ENCODE peak calls at places on chromosomes 7 and 10, in seven cellular contexts. One of them, this sample, is unnamed.

GRCh38 chr10:106661133-106661766 is 503.3 kb downstream of the SORCS1 start:
- DNase-seq in neural progenitor cell: no peak
- DNase-seq in GM12865: no peak
- DNase-seq in left lung: no peak
- DNase-seq in NB4: no peak
- DNase-seq in right lobe of liver: no peak
- DNase-seq in uterus: no peak
- DNase-seq in this sample: no peak

GRCh38 chr7:42964849-42965805 is 33.0 kb downstream of the MRPL32 start:
- DNase-seq in right lobe of liver: no peak
- DNase-seq in GM12865: peak
- DNase-seq in NB4: no peak
- DNase-seq in neural progenitor cell: no peak
- DNase-seq in left lung: no peak
- DNase-seq in uterus: no peak
- DNase-seq in this sample: no peak

GRCh38 chr7:103865442-103865841 is 124.0 kb downstream of the RELN start:
- DNase-seq in left lung: no peak
- DNase-seq in NB4: no peak
- DNase-seq in uterus: no peak
- DNase-seq in GM12865: no peak
- DNase-seq in neural progenitor cell: no peak
- DNase-seq in right lobe of liver: no peak
- DNase-seq in this sample: no peak

GRCh38 chr7:2480071-2480410 is 3.8 kb upstream of the GRIFIN start:
- DNase-seq in NB4: no peak
- DNase-seq in neural progenitor cell: no peak
- DNase-seq in uterus: no peak
- DNase-seq in left lung: peak
- DNase-seq in right lobe of liver: peak
- DNase-seq in GM12865: no peak
- DNase-seq in this sample: no peak

GRCh38 chr10:1172256-1172975 is 116.2 kb downstream of the WDR37 start:
- DNase-seq in neural progenitor cell: no peak
- DNase-seq in uterus: no peak
- DNase-seq in left lung: no peak
- DNase-seq in NB4: no peak
- DNase-seq in right lobe of liver: peak
- DNase-seq in GM12865: no peak
- DNase-seq in this sample: no peak

GRCh38 chr10:44946201-44946600 is 13.4 kb upstream of the RASSF4 start:
- DNase-seq in left lung: no peak
- DNase-seq in NB4: peak
- DNase-seq in neural progenitor cell: no peak
- DNase-seq in GM12865: peak
- DNase-seq in right lobe of liver: no peak
- DNase-seq in uterus: no peak
- DNase-seq in this sample: no peak

GRCh38 chr7:80900583-80901576 is 18.0 kb downstream of the SEMA3C start:
- DNase-seq in GM12865: no peak
- DNase-seq in neural progenitor cell: no peak
- DNase-seq in left lung: no peak
- DNase-seq in right lobe of liver: no peak
- DNase-seq in uterus: no peak
- DNase-seq in NB4: peak
- DNase-seq in this sample: no peak

GRCh38 chr7:113710310-113711106 is 208.3 kb downstream of the PPP1R3A start:
- DNase-seq in right lobe of liver: no peak
- DNase-seq in NB4: peak
- DNase-seq in left lung: no peak
- DNase-seq in GM12865: peak
- DNase-seq in neural progenitor cell: peak
- DNase-seq in uterus: no peak
- DNase-seq in this sample: no peak

GRCh38 chr7:156999611-157000046 is 10.8 kb downstream of the MNX1 start:
- DNase-seq in GM12865: no peak
- DNase-seq in NB4: no peak
- DNase-seq in neural progenitor cell: peak
- DNase-seq in right lobe of liver: no peak
- DNase-seq in left lung: peak
- DNase-seq in uterus: no peak
- DNase-seq in this sample: peak

GRCh38 chr7:118185163-118185860 is 1.3 kb downstream of the LSM8 start:
- DNase-seq in GM12865: no peak
- DNase-seq in uterus: no peak
- DNase-seq in NB4: peak
- DNase-seq in left lung: no peak
- DNase-seq in right lobe of liver: no peak
- DNase-seq in neural progenitor cell: no peak
- DNase-seq in this sample: no peak

GRCh38 chr10:33901166-33901565 is 566.7 kb upstream of the NRP1 start:
- DNase-seq in NB4: no peak
- DNase-seq in left lung: no peak
- DNase-seq in neural progenitor cell: no peak
- DNase-seq in right lobe of liver: no peak
- DNase-seq in uterus: no peak
- DNase-seq in GM12865: no peak
- DNase-seq in this sample: no peak

GRCh38 chr10:83871486-83872081 is 267.7 kb upstream of the GHITM start:
- DNase-seq in neural progenitor cell: peak
- DNase-seq in GM12865: peak
- DNase-seq in uterus: peak
- DNase-seq in NB4: peak
- DNase-seq in right lobe of liver: peak
- DNase-seq in left lung: peak
- DNase-seq in this sample: peak

GRCh38 chr7:25527665-25528064 is 299.4 kb upstream of the NPVF start:
- DNase-seq in NB4: no peak
- DNase-seq in left lung: no peak
- DNase-seq in right lobe of liver: no peak
- DNase-seq in GM12865: no peak
- DNase-seq in uterus: no peak
- DNase-seq in neural progenitor cell: no peak
- DNase-seq in this sample: no peak

GRCh38 chr7:93055543-93056107 is 62.2 kb downstream of the SAMD9 start:
- DNase-seq in left lung: no peak
- DNase-seq in neural progenitor cell: peak
- DNase-seq in uterus: no peak
- DNase-seq in GM12865: peak
- DNase-seq in right lobe of liver: no peak
- DNase-seq in NB4: peak
- DNase-seq in this sample: no peak

GRCh38 chr7:11127988-11128387 is 154.3 kb downstream of the PHF14 start:
- DNase-seq in uterus: no peak
- DNase-seq in NB4: no peak
- DNase-seq in left lung: no peak
- DNase-seq in neural progenitor cell: no peak
- DNase-seq in GM12865: no peak
- DNase-seq in right lobe of liver: no peak
- DNase-seq in this sample: no peak

GRCh38 chr10:111076682-111077661 is at the start of gene ADRA2A:
- DNase-seq in NB4: peak
- DNase-seq in GM12865: no peak
- DNase-seq in left lung: peak
- DNase-seq in neural progenitor cell: peak
- DNase-seq in right lobe of liver: no peak
- DNase-seq in uterus: peak
- DNase-seq in this sample: peak

GRCh38 chr10:45224219-45224841 is 91.1 kb downstream of the OR13A1 start:
- DNase-seq in uterus: no peak
- DNase-seq in right lobe of liver: no peak
- DNase-seq in NB4: no peak
- DNase-seq in neural progenitor cell: no peak
- DNase-seq in left lung: peak
- DNase-seq in GM12865: no peak
- DNase-seq in this sample: no peak

GRCh38 chr10:60733189-60733815 is 45.0 kb upstream of the CDK1 start:
- DNase-seq in neural progenitor cell: peak
- DNase-seq in GM12865: peak
- DNase-seq in right lobe of liver: peak
- DNase-seq in NB4: no peak
- DNase-seq in uterus: peak
- DNase-seq in left lung: peak
- DNase-seq in this sample: peak

GRCh38 chr10:89332718-89333281 is 5.0 kb downstream of the IFIT3 start:
- DNase-seq in GM12865: peak
- DNase-seq in right lobe of liver: no peak
- DNase-seq in NB4: no peak
- DNase-seq in uterus: no peak
- DNase-seq in left lung: no peak
- DNase-seq in neural progenitor cell: no peak
- DNase-seq in this sample: no peak

GRCh38 chr10:2844925-2845324 is 222.4 kb upstream of the PFKP start:
- DNase-seq in NB4: no peak
- DNase-seq in left lung: no peak
- DNase-seq in right lobe of liver: no peak
- DNase-seq in GM12865: no peak
- DNase-seq in uterus: no peak
- DNase-seq in neural progenitor cell: no peak
- DNase-seq in this sample: no peak

DNA sequence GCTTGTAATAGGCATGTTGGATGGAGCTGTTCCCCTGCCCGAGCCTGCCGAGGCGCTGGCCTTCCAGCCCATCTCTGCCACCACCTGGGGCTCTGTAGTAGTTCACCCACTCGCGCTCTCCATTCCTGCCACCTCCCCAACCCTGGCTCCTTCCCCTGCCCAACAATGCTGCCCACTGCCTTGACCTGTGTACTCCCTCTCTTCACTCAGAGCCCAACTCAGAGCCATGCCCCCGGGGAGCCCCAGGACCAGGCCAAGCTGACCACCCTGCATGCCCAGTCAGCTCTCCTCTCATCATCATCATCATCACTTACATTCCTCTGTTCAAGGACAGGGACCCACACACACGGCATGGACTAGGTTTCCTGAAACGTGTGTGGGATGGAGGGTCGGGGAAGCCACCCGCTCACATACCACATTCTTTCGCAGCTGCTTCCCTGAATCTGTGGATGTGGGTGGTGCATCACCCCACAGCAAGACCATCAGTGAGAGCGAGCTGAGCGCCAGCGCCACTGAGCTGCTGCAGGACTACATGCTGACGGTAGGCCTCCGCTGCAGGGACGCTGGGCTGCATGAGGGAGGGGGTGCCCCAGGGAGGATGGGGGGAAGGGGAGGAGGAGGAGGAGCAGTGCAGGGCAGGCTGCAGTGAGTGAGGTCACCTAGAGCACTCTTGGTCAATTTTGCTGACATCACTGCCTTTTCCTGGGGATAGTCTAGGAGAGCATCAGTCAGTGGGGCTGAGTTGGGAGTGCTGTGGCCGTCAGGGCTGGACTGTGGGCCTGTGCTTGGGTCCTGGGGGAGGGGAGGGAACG is 15.5 kb downstream of the NACAD start:
- DNase-seq in neural progenitor cell: no peak
- DNase-seq in GM12865: no peak
- DNase-seq in left lung: no peak
- DNase-seq in NB4: peak
- DNase-seq in right lobe of liver: no peak
- DNase-seq in uterus: no peak
- DNase-seq in this sample: no peak
- TF ChIP-seq CTCF in neural progenitor cell: no peak
- TF ChIP-seq CTCF in GM12865: no peak
- TF ChIP-seq CTCF in left lung: no peak
- TF ChIP-seq CTCF in NB4: no peak
- TF ChIP-seq CTCF in right lobe of liver: no peak
- TF ChIP-seq CTCF in uterus: no peak
- TF ChIP-seq CTCF in this sample: no peak

GRCh38 chr10:25557136-25557535 is 376.9 kb upstream of the MYO3A start:
- DNase-seq in NB4: no peak
- DNase-seq in left lung: no peak
- DNase-seq in neural progenitor cell: no peak
- DNase-seq in GM12865: no peak
- DNase-seq in right lobe of liver: no peak
- DNase-seq in uterus: no peak
- DNase-seq in this sample: no peak

GRCh38 chr10:25556457-25556856 is 377.6 kb upstream of the MYO3A start:
- DNase-seq in neural progenitor cell: no peak
- DNase-seq in uterus: no peak
- DNase-seq in left lung: no peak
- DNase-seq in GM12865: no peak
- DNase-seq in NB4: no peak
- DNase-seq in right lobe of liver: no peak
- DNase-seq in this sample: no peak

GRCh38 chr10:25561761-25562160 is 372.3 kb upstream of the MYO3A start:
- DNase-seq in right lobe of liver: no peak
- DNase-seq in neural progenitor cell: no peak
- DNase-seq in GM12865: no peak
- DNase-seq in left lung: no peak
- DNase-seq in uterus: no peak
- DNase-seq in NB4: no peak
- DNase-seq in this sample: no peak

GRCh38 chr10:25552283-25552919 is 377.6 kb downstream of the GPR158 start:
- DNase-seq in GM12865: no peak
- DNase-seq in NB4: no peak
- DNase-seq in right lobe of liver: no peak
- DNase-seq in uterus: no peak
- DNase-seq in left lung: no peak
- DNase-seq in neural progenitor cell: no peak
- DNase-seq in this sample: no peak

DNA sequence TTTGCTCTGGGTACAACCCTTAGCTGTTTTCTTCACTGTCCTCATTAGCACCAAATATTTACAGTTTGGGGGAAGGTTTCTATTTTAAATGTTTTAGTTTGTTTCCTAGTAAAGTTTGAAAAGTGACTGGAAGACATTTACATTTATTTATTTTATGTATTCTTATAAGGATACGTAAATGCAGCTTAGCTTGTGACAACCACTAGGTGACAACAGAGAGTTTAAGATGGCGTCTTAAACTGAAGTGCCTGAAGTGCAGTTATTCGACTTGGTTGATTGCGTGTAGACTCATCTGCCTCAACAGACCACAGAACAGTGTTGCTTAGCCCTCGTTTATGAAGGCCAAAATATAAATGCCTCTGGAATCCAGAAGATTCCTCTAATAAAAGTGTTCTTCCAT is 378.2 kb upstream of the MYO3A start:
- DNase-seq in GM12865: no peak
- DNase-seq in uterus: no peak
- DNase-seq in right lobe of liver: no peak
- DNase-seq in neural progenitor cell: no peak
- DNase-seq in NB4: peak
- DNase-seq in left lung: no peak
- DNase-seq in this sample: no peak
- TF ChIP-seq CTCF in GM12865: no peak
- TF ChIP-seq CTCF in uterus: no peak
- TF ChIP-seq CTCF in right lobe of liver: no peak
- TF ChIP-seq CTCF in neural progenitor cell: peak
- TF ChIP-seq CTCF in NB4: no peak
- TF ChIP-seq CTCF in left lung: no peak
- TF ChIP-seq CTCF in this sample: no peak

GRCh38 chr7:140983802-140984201 is 30.9 kb downstream of the MRPS33 start:
- DNase-seq in GM12865: peak
- DNase-seq in right lobe of liver: no peak
- DNase-seq in NB4: peak
- DNase-seq in uterus: no peak
- DNase-seq in neural progenitor cell: peak
- DNase-seq in left lung: no peak
- DNase-seq in this sample: no peak
- TF ChIP-seq CTCF in GM12865: peak
- TF ChIP-seq CTCF in right lobe of liver: peak
- TF ChIP-seq CTCF in NB4: peak
- TF ChIP-seq CTCF in uterus: no peak
- TF ChIP-seq CTCF in neural progenitor cell: peak
- TF ChIP-seq CTCF in left lung: no peak
- TF ChIP-seq CTCF in this sample: peak

GRCh38 chr7:73647725-73648592 is 19.7 kb upstream of the VPS37D start:
- DNase-seq in NB4: peak
- DNase-seq in uterus: no peak
- DNase-seq in left lung: no peak
- DNase-seq in neural progenitor cell: peak
- DNase-seq in right lobe of liver: peak
- DNase-seq in GM12865: no peak
- DNase-seq in this sample: no peak
- TF ChIP-seq CTCF in NB4: no peak
- TF ChIP-seq CTCF in uterus: no peak
- TF ChIP-seq CTCF in left lung: no peak
- TF ChIP-seq CTCF in neural progenitor cell: peak
- TF ChIP-seq CTCF in right lobe of liver: peak
- TF ChIP-seq CTCF in GM12865: no peak
- TF ChIP-seq CTCF in this sample: no peak

This sample was measured in mesothelial cell of epicardium.